ENCODE peak calls at places on chromosomes 4 and X, in four cellular contexts. D is astrocyte, M is trophoblast cell, Y is PC-3. P is an unnamed sample.

GRCh38 chr4:146275370-146275769 is 61.0 kb downstream of the REELD1 start:
- DNase-seq in D (no peak), M (peak; percentile 11), Y (no peak), P (no peak)

GRCh38 chrX:137052641-137053235 is 18.9 kb upstream of the GPR101 start:
- DNase-seq in D (no peak), M (no peak), Y (peak; percentile 6), P (no peak)

GRCh38 chr4:158998624-158999023 is 104.3 kb upstream of the RAPGEF2 start:
- DNase-seq in D (peak; percentile 20), M (peak; percentile 59), Y (peak; percentile 79), P (no peak)

GRCh38 chrX:150966742-150967141 is 16.4 kb upstream of the HMGB3 start:
- DNase-seq in D (no peak), M (peak; percentile 44), Y (no peak), P (no peak)

GRCh38 chr4:147198411-147199051 is 252.9 kb upstream of the TTC29 start:
- DNase-seq in D (peak; percentile 59), M (no peak), Y (no peak), P (no peak)

GRCh38 chrX:110004210-110004609 is 1.3 kb downstream of the TMEM164 start:
- DNase-seq in D (no peak), M (no peak), Y (peak; percentile 49), P (peak; percentile 80)

GRCh38 chr4:54784188-54784671 is 126.5 kb downstream of the KIT start:
- DNase-seq in D (peak; percentile 27), M (peak; percentile 58), Y (no peak), P (no peak)

GRCh38 chr4:8710416-8710815 is 117.9 kb downstream of the CPZ start:
- DNase-seq in D (no peak), M (no peak), Y (no peak), P (no peak)

GRCh38 chr4:175531405-175532091 is 280.5 kb downstream of the GPM6A start:
- DNase-seq in D (peak; percentile 84), M (no peak), Y (peak; percentile 77), P (no peak)

GRCh38 chrX:3679669-3680068 is 33.8 kb downstream of the PRKX start:
- DNase-seq in D (no peak), M (no peak), Y (no peak), P (no peak)

GRCh38 chrX:78375894-78376293 is 48.5 kb upstream of the CYSLTR1 start:
- DNase-seq in D (no peak), M (peak; percentile 76), Y (peak; percentile 92), P (no peak)

GRCh38 chrX:1170243-1170642 is 42.2 kb downstream of the CRLF2 start:
- DNase-seq in D (no peak), M (peak; percentile 41), Y (no peak), P (no peak)

GRCh38 chrX:39163585-39163984 is 362.3 kb downstream of the MID1IP1 start:
- DNase-seq in D (no peak), M (no peak), Y (no peak), P (no peak)

GRCh38 chrX:133473451-133473850 is 58.2 kb upstream of the GPC4 start:
- DNase-seq in D (no peak), M (peak; percentile 72), Y (peak; percentile 45), P (peak; percentile 62)

GRCh38 chr4:112633477-112634235 is 3.1 kb downstream of the ZGRF1 start:
- DNase-seq in D (peak; percentile 5), M (peak; percentile 33), Y (peak; percentile 38), P (no peak)

GRCh38 chrX:32687379-32687778 is 524.0 kb downstream of the DMD start:
- DNase-seq in D (no peak), M (no peak), Y (no peak), P (no peak)

GRCh38 chr4:40887690-40888089 is 137.9 kb downstream of the NSUN7 start:
- DNase-seq in D (peak; percentile 87), M (peak; percentile 30), Y (no peak), P (no peak)

GRCh38 chr4:110902500-110902899 is 279.6 kb upstream of the PITX2 start:
- DNase-seq in D (peak; percentile 38), M (peak; percentile 56), Y (no peak), P (no peak)

GRCh38 chr4:28555851-28556250 is 1695.2 kb downstream of the STIM2 start:
- DNase-seq in D (no peak), M (no peak), Y (peak; percentile 47), P (no peak)

GRCh38 chr4:111960241-111960667 is 185.0 kb upstream of the FAM241A start:
- DNase-seq in D (no peak), M (peak; percentile 89), Y (peak; percentile 44), P (peak; percentile 31)

GRCh38 chr4:113683143-113683542 is 78.4 kb downstream of the CAMK2D start:
- DNase-seq in D (no peak), M (no peak), Y (no peak), P (no peak)

GRCh38 chrX:123340691-123341090 is 156.6 kb downstream of the GRIA3 start:
- DNase-seq in D (no peak), M (no peak), Y (no peak), P (no peak)

GRCh38 chrX:138026211-138026610 is 460.3 kb downstream of the ZIC3 start:
- DNase-seq in D (no peak), M (peak; percentile 1), Y (peak; percentile 41), P (no peak)

GRCh38 chr4:30862176-30862575 is 142.0 kb downstream of the PCDH7 start:
- DNase-seq in D (no peak), M (no peak), Y (no peak), P (no peak)

GRCh38 chrX:9279271-9279596 is 185.6 kb upstream of the TBL1X start:
- DNase-seq in D (no peak), M (no peak), Y (no peak), P (no peak)

GRCh38 chrX:9282325-9282724 is 182.5 kb upstream of the TBL1X start:
- DNase-seq in D (no peak), M (peak; percentile 2), Y (no peak), P (no peak)

GRCh38 chrX:9273744-9274143 is 191.1 kb upstream of the TBL1X start:
- DNase-seq in D (no peak), M (no peak), Y (no peak), P (no peak)

GRCh38 chrX:9278475-9279270 is 186.2 kb upstream of the TBL1X start:
- DNase-seq in D (no peak), M (no peak), Y (no peak), P (no peak)
- H3K4me3 ChIP-seq in D (no peak overlapping the region), M (no peak overlapping the region), Y (no peak overlapping the region), P (no peak overlapping the region)

DNA sequence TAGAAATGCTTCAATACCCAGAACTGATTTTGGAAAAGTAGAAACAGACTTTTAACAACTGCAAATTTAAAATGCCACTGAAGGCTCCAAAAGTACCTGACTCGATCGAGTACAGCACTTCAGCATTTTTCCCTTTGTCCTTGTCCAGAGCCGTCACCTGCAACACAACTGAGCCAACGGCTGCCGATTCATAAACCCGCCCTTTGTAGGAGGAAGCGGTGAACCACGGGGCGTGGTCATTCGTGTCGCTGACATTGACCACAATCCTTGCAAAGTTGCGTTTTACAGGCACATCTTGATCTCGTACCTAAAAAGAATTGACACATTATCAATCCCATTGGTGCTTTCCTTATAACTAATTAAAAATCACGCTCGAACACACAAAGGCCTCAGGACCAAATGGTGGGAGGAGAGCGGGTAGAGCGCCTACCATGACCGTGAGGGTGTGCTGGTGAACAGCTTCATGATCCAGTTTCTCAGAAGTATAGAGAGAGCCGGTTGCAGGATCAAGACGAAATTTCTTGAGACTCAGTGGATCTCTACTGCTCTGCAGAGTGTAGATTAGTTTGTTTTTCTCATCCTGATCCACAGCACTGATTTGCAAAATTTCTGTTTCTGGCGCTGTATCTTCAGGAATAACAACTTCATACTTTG is 72.8 kb upstream of the MTNR1A start:
- DNase-seq in D (no peak), M (peak; percentile 11), Y (no peak), P (no peak)
- H2AFZ ChIP-seq in D (no peak overlapping the region), M (no peak overlapping the region), Y (no peak overlapping the region), P (no peak overlapping the region)

GRCh38 chr4:142558851-142559250 is 287.2 kb downstream of the INPP4B start:
- DNase-seq in D (peak; percentile 84), M (peak; percentile 5), Y (no peak), P (no peak)
- H3K4me3 ChIP-seq in D (no peak overlapping the region), M (no peak overlapping the region), Y (no peak overlapping the region), P (no peak overlapping the region)

DNA sequence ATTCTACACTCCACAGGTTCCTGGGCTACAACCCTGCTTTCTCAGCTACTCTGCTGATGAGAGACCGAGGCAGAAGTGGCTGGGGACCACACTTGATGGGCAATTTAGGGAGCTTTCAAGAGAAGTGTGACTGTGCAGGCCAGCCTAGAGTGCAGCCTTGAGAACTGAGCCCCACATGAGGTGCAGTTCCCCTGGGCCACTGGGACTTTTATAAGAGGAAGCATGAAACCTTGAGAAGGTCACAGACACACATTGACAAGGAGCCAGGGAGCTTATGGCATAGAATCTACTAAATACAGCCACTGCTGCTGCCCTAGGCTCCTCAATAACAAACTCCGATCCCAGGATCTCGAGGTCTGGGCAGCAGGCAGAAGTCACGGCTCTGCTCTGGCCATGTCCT is 13.1 kb downstream of the C4orf50 start:
- DNase-seq in D (no peak), M (no peak), Y (no peak), P (no peak)
- H2AFZ ChIP-seq in D (no peak overlapping the region), M (no peak overlapping the region), Y (no peak overlapping the region), P (no peak overlapping the region)

DNA sequence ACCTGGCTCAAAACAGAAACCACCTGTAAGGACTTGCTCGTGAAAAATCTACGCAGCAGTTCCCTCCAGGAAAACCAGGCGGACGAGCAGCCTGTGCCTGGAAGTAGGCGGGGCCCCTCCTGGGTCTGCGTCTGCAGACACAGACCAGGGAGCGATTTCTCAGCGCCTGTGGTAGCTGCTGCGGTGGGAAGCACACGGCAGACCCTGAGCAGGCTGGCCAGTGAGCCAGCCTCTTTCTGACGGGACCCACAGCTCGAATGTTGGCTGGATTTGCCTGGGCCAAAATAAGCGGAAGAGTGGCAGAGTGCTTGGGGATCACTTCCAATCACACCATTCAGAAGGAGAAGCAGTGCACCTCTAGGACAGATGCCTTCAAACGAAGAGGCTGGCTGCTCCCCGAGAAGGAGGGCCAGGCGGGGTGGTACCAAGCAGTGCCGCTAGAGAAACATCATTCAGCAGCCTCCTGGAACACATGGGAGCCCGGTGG is 86.0 kb downstream of the GATB start:
- DNase-seq in D (peak; percentile 56), M (peak; percentile 41), Y (no peak), P (no peak)
- H3K4me3 ChIP-seq in D (no peak overlapping the region), M (no peak overlapping the region), Y (no peak overlapping the region), P (no peak overlapping the region)

DNA sequence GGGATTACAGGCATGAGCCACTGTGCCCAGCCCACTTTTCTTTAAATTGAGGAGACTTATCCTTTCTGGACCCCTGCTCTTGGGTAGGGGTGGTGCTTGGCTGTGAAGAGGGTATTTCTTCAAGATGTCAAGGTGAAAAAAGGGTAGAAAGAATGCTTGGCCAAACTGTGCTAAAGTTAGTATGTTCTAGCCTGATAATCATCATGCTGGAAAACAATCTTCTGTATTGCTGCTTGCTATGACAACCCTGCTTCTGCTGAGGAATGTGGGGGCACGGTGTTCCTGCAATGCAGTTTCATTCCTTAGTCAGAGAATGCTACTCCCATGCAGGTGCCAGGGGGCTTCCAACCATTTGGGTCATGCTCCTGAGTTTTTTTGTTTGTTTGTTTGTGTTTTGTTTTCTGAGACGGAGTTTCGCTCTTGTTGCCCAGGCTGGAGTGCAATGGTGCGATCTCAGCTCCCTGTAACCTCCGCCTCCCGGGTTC is 4.0 kb upstream of the UBE2A start:
- DNase-seq in D (no peak), M (peak; percentile 94), Y (no peak), P (no peak)
- H2AFZ ChIP-seq in D (no peak overlapping the region), M (no peak overlapping the region), Y (no peak overlapping the region), P (no peak overlapping the region)

GRCh38 chrX:13933851-13934250 is 95.8 kb downstream of the GEMIN8 start:
- DNase-seq in D (no peak), M (peak; percentile 3), Y (peak; percentile 51), P (no peak)
- H3K4me3 ChIP-seq in D (no peak overlapping the region), M (no peak overlapping the region), Y (no peak overlapping the region), P (no peak overlapping the region)